ENCODE peak calls at places on chromosome 5, in six cellular contexts. I, W, M, J, V and F are unnamed samples.

GRCh38 chr5:32916648-32917047 is 205.5 kb downstream of the NPR3 start:
- DNase-seq in J (no peak), I (peak; percentile 6), W (no peak), M (peak; percentile 31), V (peak; percentile 20), F (peak; percentile 12)

GRCh38 chr5:1439388-1440097 is 5.7 kb downstream of the SLC6A3 start:
- DNase-seq in I (no peak), V (no peak), M (no peak), W (no peak), J (no peak), F (no peak)

GRCh38 chr5:120160120-120160895 is 303.8 kb upstream of the PRR16 start:
- DNase-seq in W (peak; percentile 83), I (no peak), V (no peak), J (no peak), M (peak; percentile 53), F (no peak)

GRCh38 chr5:677131-678101 is 15.7 kb downstream of the TPPP start:
- DNase-seq in I (no peak), J (no peak), W (no peak), V (no peak), M (no peak), F (no peak)

GRCh38 chr5:172939561-172939960 is 19.7 kb upstream of the RPL26L1 start:
- DNase-seq in M (no peak), J (no peak), V (no peak), W (no peak), I (no peak), F (no peak)

GRCh38 chr5:146732966-146733365 is 145.6 kb downstream of the PPP2R2B start:
- DNase-seq in J (no peak), V (peak; percentile 51), W (no peak), M (no peak), I (no peak), F (no peak)

GRCh38 chr5:79699766-79700400 is 10.2 kb downstream of the CMYA5 start:
- DNase-seq in V (no peak), M (no peak), J (no peak), I (no peak), W (no peak), F (no peak)

GRCh38 chr5:39624890-39625289 is 200.1 kb upstream of the DAB2 start:
- DNase-seq in J (no peak), W (no peak), M (no peak), I (no peak), V (no peak), F (no peak)

GRCh38 chr5:91225848-91226686 is 157.1 kb downstream of the ARRDC3 start:
- DNase-seq in W (no peak), M (no peak), V (no peak), J (peak; percentile 53), I (peak; percentile 82), F (no peak)

GRCh38 chr5:63919763-63920478 is 42.3 kb downstream of the HTR1A start:
- DNase-seq in M (no peak), V (no peak), J (no peak), W (no peak), I (no peak), F (no peak)

GRCh38 chr5:14580037-14581034 is 1.3 kb upstream of the OTULINL start:
- DNase-seq in M (no peak), V (no peak), J (peak; percentile 51), W (no peak), I (no peak), F (no peak)

GRCh38 chr5:82023530-82024095 is 51.8 kb downstream of the ATG10 start:
- DNase-seq in J (no peak), M (no peak), I (no peak), W (no peak), V (no peak), F (no peak)

GRCh38 chr5:88279584-88279983 is 10.9 kb upstream of the TMEM161B start:
- DNase-seq in W (peak; percentile 11), M (no peak), J (no peak), V (no peak), I (no peak), F (no peak)

GRCh38 chr5:136001531-136001930 is 27.3 kb upstream of the TGFBI start:
- DNase-seq in V (peak; percentile 77), W (peak; percentile 92), M (no peak), J (no peak), I (no peak), F (no peak)

GRCh38 chr5:2690293-2690692 is 61.2 kb downstream of the IRX2 start:
- DNase-seq in M (no peak), I (no peak), W (no peak), V (no peak), J (no peak), F (no peak)

GRCh38 chr5:159819671-159820411 is 96.4 kb upstream of the ADRA1B start:
- DNase-seq in V (peak; percentile 62), W (no peak), M (no peak), J (peak; percentile 62), I (no peak), F (no peak)

GRCh38 chr5:38878391-38879090 is 32.7 kb downstream of the OSMR start:
- DNase-seq in J (no peak), W (no peak), M (no peak), V (peak; percentile 35), I (no peak), F (no peak)

GRCh38 chr5:32319392-32319791 is 6.7 kb upstream of the MTMR12 start:
- DNase-seq in I (no peak), J (no peak), M (no peak), V (no peak), W (no peak), F (no peak)

GRCh38 chr5:1779782-1780620 is 19.6 kb downstream of the MRPL36 start:
- DNase-seq in V (no peak), W (no peak), J (no peak), I (no peak), M (no peak), F (no peak)

GRCh38 chr5:139474815-139475791 is 4.3 kb downstream of the SMIM33 start:
- DNase-seq in V (peak; percentile 94), M (no peak), W (peak; percentile 85), J (peak; percentile 39), I (peak; percentile 24), F (no peak)

GRCh38 chr5:122183098-122183794 is 53.9 kb downstream of the ZNF474 start:
- DNase-seq in V (peak; percentile 87), J (peak; percentile 90), I (no peak), W (peak; percentile 92), M (no peak), F (peak; percentile 45)

GRCh38 chr5:178637356-178638069 is 10.7 kb upstream of the CLK4 start:
- DNase-seq in V (no peak), M (no peak), W (no peak), J (no peak), I (no peak), F (no peak)

GRCh38 chr5:56247596-56247995 is 14.5 kb upstream of the ANKRD55 start:
- DNase-seq in I (no peak), V (peak; percentile 78), W (peak; percentile 27), M (no peak), J (no peak), F (no peak)

GRCh38 chr5:148383564-148384388 is at the start of gene FBXO38:
- DNase-seq in V (peak; percentile 98), W (peak; percentile 84), I (peak; percentile 99), J (peak; percentile 98), M (peak; percentile 86), F (peak; percentile 84)